ENCODE peak calls at places on chromosomes 2 and 18, in nine cellular contexts. L is cardiac muscle cell; X is CD8-positive, alpha-beta T cell; M is aorta; F is IMR-90; W is breast epithelium; P is heart right ventricle; V is adipocyte; O is right cardiac atrium. Q is an unnamed sample. For H3K27me3 and H3K9me3, the result is how much of the 10 kb centered on the place peaks cover.

GRCh38 chr2:202376460-202377307 is 557 bp downstream of the BMPR2 start:
- DNase-seq in L (no peak), X (peak), M (peak), F (peak), W (peak), P (peak), V (peak), O (peak), Q (peak)

GRCh38 chr2:165452327-165452726 is 17.2 kb upstream of the CSRNP3 start:
- DNase-seq in L (no peak), X (no peak), M (no peak), F (no peak), W (no peak), P (no peak), V (no peak), O (no peak), Q (no peak)

GRCh38 chr2:122191331-122191730 is 435.9 kb downstream of the TSN start:
- DNase-seq in L (peak), X (no peak), M (no peak), F (no peak), W (no peak), P (no peak), V (peak), O (peak), Q (peak)

GRCh38 chr2:15826273-15826717 is 114.1 kb upstream of the MYCN start:
- DNase-seq in L (no peak), X (no peak), M (no peak), F (no peak), W (no peak), P (no peak), V (no peak), O (no peak), Q (peak)

GRCh38 chr2:31972059-31972458 is 38.7 kb downstream of the MEMO1 start:
- DNase-seq in L (no peak), X (no peak), M (no peak), F (no peak), W (no peak), P (no peak), V (no peak), O (no peak), Q (no peak)

GRCh38 chr2:162926501-162926900 is 87.9 kb upstream of the KCNH7 start:
- DNase-seq in L (no peak), X (no peak), M (no peak), F (no peak), W (no peak), P (no peak), V (peak), O (no peak), Q (no peak)

GRCh38 chr2:219387284-219388126 is at the start of gene DNPEP:
- DNase-seq in L (peak), X (peak), M (peak), F (peak), W (peak), P (peak), V (peak), O (peak), Q (peak)

GRCh38 chr18:22229456-22230124 is 60.2 kb downstream of the GATA6 start:
- DNase-seq in L (no peak), X (no peak), M (no peak), F (no peak), W (no peak), P (no peak), V (no peak), O (no peak), Q (no peak)

GRCh38 chr18:65754121-65754520 is 3.3 kb downstream of the CDH7 start:
- DNase-seq in L (no peak), X (no peak), M (no peak), F (no peak), W (no peak), P (no peak), V (no peak), O (no peak), Q (peak)

GRCh38 chr18:50013363-50014138 is 181.4 kb downstream of the MYO5B start:
- DNase-seq in L (no peak), X (no peak), M (no peak), F (peak), W (no peak), P (no peak), V (peak), O (no peak), Q (no peak)

GRCh38 chr18:26575865-26576217 is 27.5 kb upstream of the KCTD1 start:
- DNase-seq in L (no peak), X (no peak), M (no peak), F (no peak), W (no peak), P (no peak), V (no peak), O (no peak), Q (no peak)

GRCh38 chr2:26299488-26300092 is 46.4 kb upstream of the SELENOI start:
- DNase-seq in L (peak), X (peak), M (no peak), F (peak), W (no peak), P (no peak), V (peak), O (no peak), Q (no peak)

GRCh38 chr2:71864085-71864484 is 283.6 kb downstream of the CYP26B1 start:
- DNase-seq in L (no peak), X (no peak), M (no peak), F (no peak), W (no peak), P (no peak), V (no peak), O (no peak), Q (no peak)

GRCh38 chr2:10022886-10023662 is 20.3 kb upstream of the KLF11 start:
- DNase-seq in L (no peak), X (no peak), M (peak), F (no peak), W (no peak), P (no peak), V (no peak), O (peak), Q (no peak)

GRCh38 chr2:85387754-85388153 is 22.4 kb downstream of the CAPG start:
- DNase-seq in L (no peak), X (no peak), M (no peak), F (no peak), W (no peak), P (no peak), V (no peak), O (no peak), Q (no peak)

GRCh38 chr2:3101704-3102055 is 275.9 kb downstream of the EIPR1 start:
- DNase-seq in L (no peak), X (no peak), M (no peak), F (no peak), W (no peak), P (no peak), V (no peak), O (no peak), Q (no peak)

GRCh38 chr2:54084600-54084999 is 30.8 kb upstream of the ACYP2 start:
- DNase-seq in L (peak), X (no peak), M (no peak), F (peak), W (no peak), P (no peak), V (peak), O (no peak), Q (no peak)

GRCh38 chr18:45805551-45805950 is 19.9 kb upstream of the SIGLEC15 start:
- DNase-seq in L (no peak), X (no peak), M (no peak), F (no peak), W (no peak), P (no peak), V (no peak), O (no peak), Q (no peak)

GRCh38 chr2:126776701-126777619 is 121.0 kb downstream of the GYPC start:
- DNase-seq in L (peak), X (peak), M (peak), F (peak), W (peak), P (peak), V (peak), O (peak), Q (peak)

GRCh38 chr18:29181151-29181901 is 1004.4 kb upstream of the CDH2 start:
- DNase-seq in L (no peak), X (no peak), M (no peak), F (peak), W (no peak), P (no peak), V (peak), O (no peak), Q (no peak)

GRCh38 chr2:201126308-201127127 is 10.6 kb downstream of the CFLAR start:
- DNase-seq in L (no peak), X (no peak), M (no peak), F (peak), W (no peak), P (no peak), V (peak), O (peak), Q (no peak)

GRCh38 chr2:26238301-26238958 is 6.0 kb downstream of the HADHA start:
- DNase-seq in L (no peak), X (no peak), M (no peak), F (peak), W (no peak), P (no peak), V (peak), O (no peak), Q (no peak)

GRCh38 chr2:122523143-122523542 is 767.7 kb downstream of the TSN start:
- DNase-seq in L (no peak), X (no peak), M (no peak), F (no peak), W (no peak), P (no peak), V (no peak), O (no peak), Q (peak)

DNA sequence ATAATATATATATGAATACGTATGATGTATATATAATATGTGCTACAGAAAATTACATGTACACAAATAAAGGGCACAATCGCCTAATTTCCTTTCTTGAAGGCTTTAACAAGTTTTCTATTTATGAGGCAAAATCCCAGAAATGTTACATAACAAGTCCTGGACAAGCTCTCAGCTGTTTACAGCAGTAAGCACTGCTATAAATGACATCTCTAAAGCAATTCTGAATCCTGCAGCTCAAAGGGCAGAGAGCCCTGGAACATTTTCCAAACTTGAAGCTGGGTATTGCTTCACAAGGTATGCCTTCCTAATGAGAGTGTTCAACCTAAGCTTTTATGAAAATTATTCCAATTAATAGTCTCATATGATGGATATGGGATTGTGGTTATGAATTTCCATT is 222.3 kb upstream of the GCFC2 start:
- DNase-seq in L (no peak), X (no peak), M (no peak), F (no peak), W (no peak), P (no peak), V (no peak), O (no peak), Q (no peak)
- H3K4me3 ChIP-seq in L (no peak), X (no peak), M (no peak), F (no peak), W (no peak), P (no peak), V (no peak), O (no peak), Q (no peak)

DNA sequence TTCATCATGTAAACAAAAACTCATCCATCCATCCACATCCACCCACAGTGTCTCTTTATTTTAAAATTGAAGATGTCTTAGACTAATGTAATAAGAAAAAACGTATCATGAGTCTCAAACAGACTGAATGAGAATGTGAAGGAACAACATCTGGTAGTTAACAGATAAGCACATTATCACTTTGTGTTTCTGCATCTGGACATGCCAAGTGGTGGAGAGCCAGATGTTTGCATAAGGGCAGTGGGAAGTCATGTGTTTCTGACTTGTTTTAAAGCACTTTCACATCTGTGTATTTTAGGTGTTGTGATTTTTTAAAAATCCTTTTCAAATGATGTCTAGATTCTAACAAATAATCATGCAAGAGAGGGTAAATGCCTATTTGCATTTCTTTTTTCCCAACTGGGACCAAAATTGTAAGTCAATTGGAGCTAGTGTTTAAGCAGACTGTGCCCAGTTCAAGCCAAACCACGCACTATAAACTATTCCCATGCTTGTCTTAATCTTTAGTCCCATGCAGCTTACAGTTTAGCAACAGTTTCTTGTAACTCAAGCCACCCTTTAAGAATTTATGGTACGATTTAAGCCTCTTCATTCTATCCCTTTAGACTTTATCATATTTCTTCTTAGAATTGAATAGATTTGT is 272.7 kb upstream of the DOK6 start:
- DNase-seq in L (no peak), X (no peak), M (no peak), F (no peak), W (no peak), P (no peak), V (peak), O (peak), Q (no peak)
- H3K27me3 ChIP-seq in L (under half), X (under half), M (under half), F (under half), W (under half), P (under half), V (under half), O (under half), Q (under half)

DNA sequence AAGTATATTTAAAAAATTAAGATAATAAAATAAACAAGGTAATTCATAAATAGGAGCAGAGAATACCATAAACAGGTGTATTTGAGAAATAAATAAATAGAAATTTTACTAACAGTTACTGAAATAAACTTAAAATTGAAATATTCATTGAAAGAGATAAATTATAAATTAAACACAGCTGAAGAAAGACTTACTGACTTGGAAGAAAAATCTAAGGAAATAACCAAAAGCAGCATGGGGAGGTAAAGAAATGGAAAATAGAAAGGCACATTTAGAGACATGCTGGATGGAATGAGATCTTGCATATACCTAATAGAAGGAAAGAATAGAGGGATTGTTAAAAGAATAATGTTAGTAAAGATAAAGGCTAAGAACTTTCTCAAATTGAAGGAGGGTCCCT is 96.3 kb downstream of the SOX11 start:
- DNase-seq in L (no peak), X (no peak), M (no peak), F (no peak), W (no peak), P (no peak), V (no peak), O (no peak), Q (no peak)
- H3K9me3 ChIP-seq in L (under half), X (under half), M (under half), F (under half), W (under half), P (under half), V (under half), O (under half), Q (under half)

GRCh38 chr2:64143154-64144056 is 815 bp downstream of the PELI1 start:
- DNase-seq in L (peak), X (peak), M (no peak), F (peak), W (no peak), P (peak), V (peak), O (peak), Q (peak)

GRCh38 chr2:64141711-64142405 is 2.4 kb downstream of the PELI1 start:
- DNase-seq in L (no peak), X (no peak), M (no peak), F (peak), W (no peak), P (no peak), V (peak), O (no peak), Q (no peak)

GRCh38 chr2:64137996-64138395 is 6.2 kb downstream of the PELI1 start:
- DNase-seq in L (no peak), X (no peak), M (no peak), F (no peak), W (no peak), P (no peak), V (no peak), O (no peak), Q (no peak)

GRCh38 chr2:64142817-64143153 is 1.4 kb downstream of the PELI1 start:
- DNase-seq in L (no peak), X (no peak), M (no peak), F (peak), W (no peak), P (no peak), V (no peak), O (no peak), Q (no peak)

GRCh38 chr2:64140665-64141064 is 3.6 kb downstream of the PELI1 start:
- DNase-seq in L (no peak), X (no peak), M (no peak), F (no peak), W (no peak), P (no peak), V (peak), O (no peak), Q (no peak)
- H3K4me3 ChIP-seq in L (no peak), X (no peak), M (no peak), F (no peak), W (peak), P (peak), V (no peak), O (no peak), Q (no peak)

GRCh38 chr2:176103634-176104337 is 3.3 kb upstream of the HOXD11 start:
- DNase-seq in L (no peak), X (no peak), M (no peak), F (no peak), W (no peak), P (no peak), V (no peak), O (no peak), Q (no peak)
- H3K27me3 ChIP-seq in L (half or more), X (half or more), M (under half), F (half or more), W (half or more), P (half or more), V (half or more), O (under half), Q (half or more)

GRCh38 chr18:67265464-67266245 is 250.9 kb downstream of the DSEL start:
- DNase-seq in L (no peak), X (no peak), M (no peak), F (peak), W (no peak), P (no peak), V (peak), O (no peak), Q (no peak)

GRCh38 chr18:67266591-67267237 is 249.8 kb downstream of the DSEL start:
- DNase-seq in L (no peak), X (no peak), M (no peak), F (peak), W (no peak), P (no peak), V (peak), O (no peak), Q (no peak)

GRCh38 chr18:67266246-67266570 is 250.3 kb downstream of the DSEL start:
- DNase-seq in L (no peak), X (no peak), M (no peak), F (no peak), W (no peak), P (no peak), V (no peak), O (no peak), Q (no peak)

GRCh38 chr18:67268530-67268929 is 248.0 kb downstream of the DSEL start:
- DNase-seq in L (no peak), X (no peak), M (no peak), F (no peak), W (no peak), P (no peak), V (no peak), O (no peak), Q (no peak)

GRCh38 chr18:67269206-67269605 is 247.3 kb downstream of the DSEL start:
- DNase-seq in L (no peak), X (no peak), M (no peak), F (no peak), W (no peak), P (no peak), V (no peak), O (no peak), Q (no peak)
- H3K9me3 ChIP-seq in L (under half), X (under half), M (under half), F (under half), W (under half), P (under half), V (under half), O (under half), Q (under half)

GRCh38 chr2:237413293-237414055 is 490 bp downstream of the COL6A3 start:
- DNase-seq in L (no peak), X (no peak), M (no peak), F (no peak), W (no peak), P (no peak), V (peak), O (peak), Q (no peak)
- H3K4me3 ChIP-seq in L (no peak), X (no peak), M (peak), F (peak), W (peak), P (peak), V (peak), O (peak), Q (no peak)